ENCODE peak calls at places on chromosome 21, in four cellular contexts. One of them, this sample, is unnamed.

GRCh38 chr21:39681257-39681656 is 63.7 kb upstream of the IGSF5 start:
- DNase-seq in activated naive CD4-positive, alpha-beta T cell treated with Interleukin-2 at 50 U/mL for 16 hours: no peak
- DNase-seq in ACHN: no peak
- DNase-seq in DMS153: no peak
- DNase-seq in this sample: no peak

GRCh38 chr21:45074818-45075605 is 632 bp downstream of the ADARB1 start:
- DNase-seq in activated naive CD4-positive, alpha-beta T cell treated with Interleukin-2 at 50 U/mL for 16 hours: peak
- DNase-seq in ACHN: peak
- DNase-seq in DMS153: no peak
- DNase-seq in this sample: peak

GRCh38 chr21:42680429-42680828 is 27.0 kb downstream of the PDE9A start:
- DNase-seq in activated naive CD4-positive, alpha-beta T cell treated with Interleukin-2 at 50 U/mL for 16 hours: no peak
- DNase-seq in ACHN: no peak
- DNase-seq in DMS153: no peak
- DNase-seq in this sample: no peak

GRCh38 chr21:31713973-31714740 is 17.8 kb downstream of the SCAF4 start:
- DNase-seq in activated naive CD4-positive, alpha-beta T cell treated with Interleukin-2 at 50 U/mL for 16 hours: no peak
- DNase-seq in ACHN: no peak
- DNase-seq in DMS153: no peak
- DNase-seq in this sample: peak

GRCh38 chr21:38741976-38742309 is 63.8 kb upstream of the ETS2 start:
- DNase-seq in activated naive CD4-positive, alpha-beta T cell treated with Interleukin-2 at 50 U/mL for 16 hours: no peak
- DNase-seq in ACHN: no peak
- DNase-seq in DMS153: no peak
- DNase-seq in this sample: no peak

GRCh38 chr21:23111070-23111605 is 2112.9 kb downstream of the NCAM2 start:
- DNase-seq in activated naive CD4-positive, alpha-beta T cell treated with Interleukin-2 at 50 U/mL for 16 hours: no peak
- DNase-seq in ACHN: peak
- DNase-seq in DMS153: no peak
- DNase-seq in this sample: no peak

GRCh38 chr21:38486221-38486620 is 12.1 kb downstream of the ERG start:
- DNase-seq in activated naive CD4-positive, alpha-beta T cell treated with Interleukin-2 at 50 U/mL for 16 hours: no peak
- DNase-seq in ACHN: no peak
- DNase-seq in DMS153: peak
- DNase-seq in this sample: peak

GRCh38 chr21:16572032-16572431 is 842.2 kb downstream of the USP25 start:
- DNase-seq in activated naive CD4-positive, alpha-beta T cell treated with Interleukin-2 at 50 U/mL for 16 hours: no peak
- DNase-seq in ACHN: no peak
- DNase-seq in DMS153: no peak
- DNase-seq in this sample: peak

GRCh38 chr21:46077674-46078101 is 20.2 kb upstream of the COL6A2 start:
- DNase-seq in activated naive CD4-positive, alpha-beta T cell treated with Interleukin-2 at 50 U/mL for 16 hours: no peak
- DNase-seq in ACHN: no peak
- DNase-seq in DMS153: no peak
- DNase-seq in this sample: no peak

GRCh38 chr21:39094847-39095525 is 88.3 kb downstream of the PSMG1 start:
- DNase-seq in activated naive CD4-positive, alpha-beta T cell treated with Interleukin-2 at 50 U/mL for 16 hours: no peak
- DNase-seq in ACHN: no peak
- DNase-seq in DMS153: no peak
- DNase-seq in this sample: no peak

GRCh38 chr21:10511116-10511515 is 10.3 kb upstream of the TPTE start:
- DNase-seq in activated naive CD4-positive, alpha-beta T cell treated with Interleukin-2 at 50 U/mL for 16 hours: no peak
- DNase-seq in ACHN: no peak
- DNase-seq in DMS153: no peak
- DNase-seq in this sample: no peak

GRCh38 chr21:27631471-27631870 is 664.6 kb upstream of the ADAMTS5 start:
- DNase-seq in activated naive CD4-positive, alpha-beta T cell treated with Interleukin-2 at 50 U/mL for 16 hours: no peak
- DNase-seq in ACHN: no peak
- DNase-seq in DMS153: no peak
- DNase-seq in this sample: no peak

GRCh38 chr21:36721817-36722216 is 22.9 kb downstream of the SIM2 start:
- DNase-seq in activated naive CD4-positive, alpha-beta T cell treated with Interleukin-2 at 50 U/mL for 16 hours: no peak
- DNase-seq in ACHN: no peak
- DNase-seq in DMS153: no peak
- DNase-seq in this sample: no peak

GRCh38 chr21:29105218-29105617 is 25.2 kb upstream of the MAP3K7CL start:
- DNase-seq in activated naive CD4-positive, alpha-beta T cell treated with Interleukin-2 at 50 U/mL for 16 hours: no peak
- DNase-seq in ACHN: peak
- DNase-seq in DMS153: no peak
- DNase-seq in this sample: peak